ENCODE peak calls at places on chromosome 20, in five cellular contexts. W is uterus, G is AG04449, U is neural progenitor cell, L is choroid plexus epithelial cell. D is an unnamed sample.

GRCh38 chr20:11035211-11035610 is 361.4 kb upstream of the JAG1 start:
- DNase-seq in G (no peak), W (no peak), L (no peak), U (no peak), D (no peak)

GRCh38 chr20:55774628-55775027 is 230.7 kb downstream of the CBLN4 start:
- DNase-seq in U (no peak), G (no peak), L (no peak), W (no peak), D (no peak)

GRCh38 chr20:4815618-4816017 is 93.9 kb downstream of the PRND start:
- DNase-seq in U (no peak), W (no peak), L (no peak), G (no peak), D (no peak)

GRCh38 chr20:48283470-48284110 is 498.3 kb upstream of the SULF2 start:
- DNase-seq in U (no peak), G (no peak), W (no peak), L (peak; percentile 97), D (peak; percentile 77)

GRCh38 chr20:52145587-52145986 is 46.0 kb downstream of the ZFP64 start:
- DNase-seq in U (no peak), W (no peak), L (no peak), G (no peak), D (no peak)

GRCh38 chr20:6311097-6311496 is 188.3 kb upstream of the FERMT1 start:
- DNase-seq in U (no peak), W (no peak), L (no peak), G (no peak), D (no peak)

GRCh38 chr20:33076662-33077398 is 2.6 kb upstream of the BPIFB4 start:
- DNase-seq in W (no peak), U (peak; percentile 40), L (peak; percentile 9), G (no peak), D (no peak)

GRCh38 chr20:10832146-10832545 is 158.3 kb upstream of the JAG1 start:
- DNase-seq in L (peak; percentile 30), W (no peak), U (no peak), G (peak; percentile 36), D (no peak)

GRCh38 chr20:6348908-6349307 is 226.1 kb upstream of the FERMT1 start:
- DNase-seq in U (no peak), G (no peak), W (no peak), L (no peak), D (no peak)

GRCh38 chr20:50309764-50310672 is 119.4 kb downstream of the CEBPB start:
- DNase-seq in G (no peak), W (no peak), L (no peak), U (no peak), D (no peak)

GRCh38 chr20:341682-342081 is 5.2 kb upstream of the NRSN2 start:
- DNase-seq in W (no peak), L (peak; percentile 92), U (no peak), G (no peak), D (no peak)

GRCh38 chr20:53517146-53517545 is 76.5 kb downstream of the ZNF217 start:
- DNase-seq in W (no peak), U (no peak), L (peak; percentile 44), G (no peak), D (no peak)

GRCh38 chr20:24816431-24816830 is 132.6 kb upstream of the CST7 start:
- DNase-seq in U (no peak), W (no peak), G (no peak), L (no peak), D (no peak)

GRCh38 chr20:59571591-59572314 is 32.6 kb upstream of the PHACTR3 start:
- DNase-seq in W (peak; percentile 62), L (peak; percentile 56), G (no peak), U (peak; percentile 82), D (peak; percentile 7)

GRCh38 chr20:46179811-46180326 is 61.8 kb downstream of the CD40 start:
- DNase-seq in L (no peak), W (no peak), G (no peak), U (no peak), D (no peak)

GRCh38 chr20:49452011-49452482 is 30.4 kb downstream of the KCNB1 start:
- DNase-seq in G (no peak), L (peak; percentile 5), W (peak; percentile 31), U (no peak), D (no peak)

GRCh38 chr20:24775966-24776365 is 173.1 kb upstream of the CST7 start:
- DNase-seq in U (no peak), G (no peak), W (no peak), L (no peak), D (no peak)

GRCh38 chr20:4154958-4155411 is 139.6 kb upstream of the RNF24 start:
- DNase-seq in U (no peak), W (no peak), L (no peak), G (no peak), D (no peak)

GRCh38 chr20:29874476-29875202 is 1382.8 kb upstream of the DEFB115 start:
- DNase-seq in G (no peak), L (no peak), W (no peak), U (no peak), D (no peak)

GRCh38 chr20:60024245-60024644 is 66.0 kb downstream of the CDH26 start:
- DNase-seq in G (no peak), W (no peak), U (no peak), L (no peak), D (no peak)

GRCh38 chr20:35956616-35957015 is 2.3 kb upstream of the SCAND1 start:
- DNase-seq in U (no peak), L (no peak), G (no peak), W (no peak), D (no peak)

GRCh38 chr20:916825-917224 is 691 bp upstream of the ANGPT4 start:
- DNase-seq in L (no peak), U (peak; percentile 13), W (no peak), G (no peak), D (no peak)

GRCh38 chr20:43247361-43247760 is 57.7 kb upstream of the PTPRT start:
- DNase-seq in W (no peak), U (no peak), G (no peak), L (no peak), D (no peak)

GRCh38 chr20:61500791-61501321 is 248.8 kb downstream of the CDH4 start:
- DNase-seq in G (no peak), L (peak; percentile 19), U (no peak), W (no peak), D (no peak)

GRCh38 chr20:61254881-61255589 is 3.0 kb downstream of the CDH4 start:
- DNase-seq in U (no peak), L (peak; percentile 42), W (no peak), G (no peak), D (no peak)

GRCh38 chr20:21074605-21075336 is 31.4 kb downstream of the LINC00237 start:
- DNase-seq in L (no peak), U (no peak), G (no peak), W (no peak), D (no peak)

GRCh38 chr20:47672166-47672565 is 113.1 kb downstream of the SULF2 start:
- DNase-seq in L (no peak), G (no peak), U (no peak), W (no peak), D (no peak)

GRCh38 chr20:37415118-37416085 is 69.5 kb downstream of the SRC start:
- DNase-seq in G (no peak), U (no peak), W (no peak), L (no peak), D (no peak)

GRCh38 chr20:57319584-57319983 is 10.0 kb upstream of the SPO11 start:
- DNase-seq in L (no peak), W (no peak), G (no peak), U (no peak), D (no peak)
- H3K4me3 ChIP-seq in L (no peak overlapping the region), W (no peak overlapping the region), G (no peak overlapping the region), U (no peak overlapping the region), D (no peak overlapping the region)

GRCh38 chr20:63037669-63038268 is 31.0 kb upstream of the BHLHE23 start:
- DNase-seq in U (no peak), G (no peak), W (no peak), L (no peak), D (no peak)
- H3K4me3 ChIP-seq in U (no peak overlapping the region), G (no peak overlapping the region), W (no peak overlapping the region), L (no peak overlapping the region), D (no peak overlapping the region)

GRCh38 chr20:15924556-15924955 is 648.7 kb downstream of the KIF16B start:
- DNase-seq in G (no peak), L (no peak), U (no peak), W (no peak), D (no peak)
- H3K4me3 ChIP-seq in G (no peak overlapping the region), L (no peak overlapping the region), U (no peak overlapping the region), W (no peak overlapping the region), D (no peak overlapping the region)

GRCh38 chr20:39799366-39799965 is 837.3 kb downstream of the DHX35 start:
- DNase-seq in G (no peak), W (no peak), U (no peak), L (no peak), D (no peak)
- H3K4me3 ChIP-seq in G (no peak overlapping the region), W (no peak overlapping the region), U (no peak overlapping the region), L (no peak overlapping the region), D (no peak overlapping the region)

DNA sequence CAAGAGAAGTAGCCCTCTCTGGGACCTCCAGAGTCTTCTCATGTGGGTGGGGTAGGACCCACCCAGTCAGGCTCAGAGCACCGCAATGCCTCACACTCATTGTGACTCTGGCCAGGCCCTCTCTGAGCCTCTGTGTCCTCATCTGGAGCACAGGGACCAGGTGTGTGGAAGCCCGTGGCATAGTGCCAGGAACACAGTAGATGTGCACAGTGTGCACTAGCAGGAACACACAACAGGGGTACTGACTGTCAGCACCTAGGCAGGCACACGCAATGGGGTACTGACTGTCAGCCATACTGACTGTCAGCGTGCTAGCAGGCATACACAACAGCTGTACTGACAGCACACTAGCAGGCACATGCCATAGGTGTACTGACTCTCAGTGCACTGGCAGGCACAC is 2.0 kb upstream of the STMN3 start:
- DNase-seq in L (no peak), U (no peak), G (no peak), W (no peak), D (no peak)
- H3K4me3 ChIP-seq in L (no peak overlapping the region), U (no peak overlapping the region), G (no peak overlapping the region), W (no peak overlapping the region), D (no peak overlapping the region)

GRCh38 chr20:13995086-13995665 is at the start of gene MACROD2:
- DNase-seq in W (peak; percentile 91), L (peak; percentile 83), G (peak; percentile 10), U (peak; percentile 98), D (peak; percentile 49)

GRCh38 chr20:13996265-13996664 is 949 bp downstream of the MACROD2 start:
- DNase-seq in G (no peak), L (no peak), W (no peak), U (no peak), D (no peak)

GRCh38 chr20:13991311-13991710 is 897 bp upstream of the SEL1L2 start:
- DNase-seq in G (no peak), W (no peak), U (peak; percentile 18), L (no peak), D (no peak)

GRCh38 chr20:13995841-13996240 is 525 bp downstream of the MACROD2 start:
- DNase-seq in W (peak; percentile 27), G (no peak), L (no peak), U (peak; percentile 74), D (no peak)

GRCh38 chr20:13990465-13990864 is at the start of gene SEL1L2:
- DNase-seq in L (no peak), G (no peak), U (peak; percentile 93), W (no peak), D (no peak)
- H3K4me3 ChIP-seq in L (no peak within 1 kb of the TSS), G (no peak within 1 kb of the TSS), U (peak within 1 kb of the TSS; percentile 11), W (no peak within 1 kb of the TSS), D (no peak within 1 kb of the TSS)

GRCh38 chr20:44566018-44566417 is 16.4 kb upstream of the PKIG start:
- DNase-seq in U (no peak), W (no peak), G (no peak), L (no peak), D (no peak)
- H3K4me3 ChIP-seq in U (no peak overlapping the region), W (no peak overlapping the region), G (no peak overlapping the region), L (no peak overlapping the region), D (no peak overlapping the region)